ENCODE peak calls at places on chromosomes 3 and 15, in four cellular contexts. C is GM23248; I is fibroblast of lung; P is activated T-cell treated with anti-CD3 and anti-CD28 coated beads, Interleukin-2, amount 50 U/mL, for 1 hour. K is an unnamed sample.
A peak's percentile ranks its signal among the peaks of the same experiment; 100 is the strongest.

GRCh38 chr15:66917904-66918448 is 147.4 kb upstream of the SMAD3 start:
- DNase-seq in I (no peak), P (no peak), C (no peak), K (no peak)

GRCh38 chr3:95718168-95718567 is 1096.2 kb upstream of the EPHA6 start:
- DNase-seq in P (no peak), I (no peak), C (no peak), K (no peak)

GRCh38 chr3:164418426-164418825 is 659.9 kb downstream of the SI start:
- DNase-seq in I (peak; percentile 1), C (no peak), P (no peak), K (no peak)

GRCh38 chr3:15315003-15315402 is 17.4 kb downstream of the SH3BP5 start:
- DNase-seq in C (peak; percentile 64), P (no peak), I (peak; percentile 86), K (no peak)

GRCh38 chr3:141894524-141895176 is 18.2 kb downstream of the ATP1B3 start:
- DNase-seq in C (peak; percentile 90), I (peak; percentile 75), P (no peak), K (peak; percentile 91)

GRCh38 chr3:184039414-184039813 is 7.9 kb downstream of the HTR3D start:
- DNase-seq in C (peak; percentile 12), I (peak; percentile 55), P (no peak), K (no peak)

GRCh38 chr3:56823421-56823926 is 21.7 kb upstream of the ARHGEF3 start:
- DNase-seq in C (no peak), I (no peak), P (no peak), K (no peak)

GRCh38 chr3:65785065-65785645 is 253.6 kb downstream of the MAGI1 start:
- DNase-seq in I (peak; percentile 68), P (no peak), C (peak; percentile 70), K (peak; percentile 84)

GRCh38 chr3:196007744-196008143 is 74.1 kb downstream of the TFRC start:
- DNase-seq in C (no peak), P (no peak), I (no peak), K (no peak)

GRCh38 chr15:57313134-57313483 is 63.2 kb upstream of the CGNL1 start:
- DNase-seq in P (no peak), I (no peak), C (no peak), K (no peak)

GRCh38 chr3:57556459-57557087 is 499 bp downstream of the PDE12 start:
- DNase-seq in C (peak; percentile 64), P (no peak), I (peak; percentile 48), K (no peak)

GRCh38 chr15:92845109-92845508 is 55.0 kb upstream of the CHD2 start:
- DNase-seq in C (peak; percentile 60), I (peak; percentile 41), P (no peak), K (peak; percentile 61)

GRCh38 chr3:44482721-44483120 is 5.3 kb upstream of the ZNF445 start:
- DNase-seq in P (no peak), I (no peak), C (no peak), K (peak; percentile 3)

K was measured in cardiac fibroblast.